ENCODE peak calls at places on chromosomes 2 and 18, in five cellular contexts. O, R, Y, N and L are unnamed samples.

GRCh38 chr2:54773838-54774237 is 50.4 kb downstream of the EML6 start:
- DNase-seq in R (no peak), N (no peak), Y (no peak), O (no peak), L (no peak)

GRCh38 chr18:48020337-48021250 is 90.1 kb upstream of the SMAD2 start:
- DNase-seq in Y (no peak), R (no peak), N (no peak), O (no peak), L (no peak)

GRCh38 chr2:106159867-106160785 is 34.0 kb downstream of the UXS1 start:
- DNase-seq in R (peak; percentile 66), Y (no peak), O (no peak), N (no peak), L (peak; percentile 62)

GRCh38 chr2:19362094-19362649 is 3.7 kb upstream of the OSR1 start:
- DNase-seq in R (peak; percentile 28), N (no peak), O (no peak), Y (no peak), L (no peak)

GRCh38 chr2:15993232-15993610 is 52.9 kb downstream of the MYCN start:
- DNase-seq in Y (no peak), R (no peak), O (no peak), N (no peak), L (no peak)

GRCh38 chr2:124973396-124973795 is 948.3 kb downstream of the CNTNAP5 start:
- DNase-seq in O (no peak), Y (no peak), N (no peak), R (no peak), L (no peak)

GRCh38 chr2:84741182-84741822 is 139.6 kb downstream of the TRABD2A start:
- DNase-seq in R (peak; percentile 33), N (no peak), Y (no peak), O (peak; percentile 39), L (peak; percentile 7)

GRCh38 chr2:46379213-46380037 is 82.2 kb downstream of the EPAS1 start:
- DNase-seq in N (no peak), R (no peak), Y (no peak), O (no peak), L (no peak)

GRCh38 chr2:227292314-227292713 is 32.7 kb upstream of the MFF start:
- DNase-seq in R (no peak), O (no peak), N (no peak), Y (no peak), L (no peak)

GRCh38 chr2:2324565-2325101 is 6.4 kb downstream of the MYT1L start:
- DNase-seq in O (no peak), N (no peak), Y (no peak), R (no peak), L (no peak)

GRCh38 chr18:12074734-12075133 is 18.9 kb upstream of the ANKRD62 start:
- DNase-seq in N (no peak), O (no peak), Y (no peak), R (no peak), L (no peak)

GRCh38 chr2:19048593-19049264 is 309.7 kb downstream of the OSR1 start:
- DNase-seq in Y (no peak), N (no peak), R (no peak), O (peak; percentile 23), L (no peak)

GRCh38 chr2:33268246-33268831 is 208.1 kb upstream of the RASGRP3 start:
- DNase-seq in N (no peak), Y (no peak), O (no peak), R (no peak), L (no peak)

GRCh38 chr2:54859416-54859815 is 136.0 kb downstream of the EML6 start:
- DNase-seq in Y (no peak), R (no peak), N (no peak), O (no peak), L (no peak)

GRCh38 chr2:64679673-64680425 is 26.1 kb upstream of the SERTAD2 start:
- DNase-seq in Y (no peak), O (no peak), N (no peak), R (no peak), L (no peak)

GRCh38 chr2:233807215-233807865 is 29.2 kb downstream of the MROH2A start:
- DNase-seq in Y (no peak), R (no peak), O (no peak), N (peak; percentile 13), L (no peak)

GRCh38 chr2:230076819-230077218 is 8.1 kb upstream of the SLC16A14 start:
- DNase-seq in Y (no peak), O (no peak), R (no peak), N (no peak), L (no peak)

GRCh38 chr18:50441518-50441917 is 66.7 kb downstream of the SKA1 start:
- DNase-seq in Y (no peak), O (no peak), N (no peak), R (no peak), L (no peak)

GRCh38 chr2:143632751-143633374 is 503.6 kb downstream of the ARHGAP15 start:
- DNase-seq in O (no peak), Y (no peak), R (no peak), N (no peak), L (no peak)

GRCh38 chr18:215448-216010 is 52.3 kb downstream of the THOC1 start:
- DNase-seq in R (no peak), Y (no peak), O (no peak), N (no peak), L (no peak)

GRCh38 chr18:48562075-48562474 is 23.2 kb downstream of the CTIF start:
- DNase-seq in N (no peak), R (no peak), Y (no peak), O (no peak), L (no peak)

GRCh38 chr2:9143264-9143815 is 63.3 kb upstream of the ASAP2 start:
- DNase-seq in N (no peak), Y (no peak), O (no peak), R (no peak), L (no peak)

GRCh38 chr2:201900362-201900761 is 94.0 kb downstream of the CDK15 start:
- DNase-seq in Y (no peak), N (no peak), O (no peak), R (no peak), L (no peak)

GRCh38 chr2:36561223-36561944 is 36.6 kb downstream of the FEZ2 start:
- DNase-seq in Y (no peak), N (no peak), O (peak; percentile 53), R (no peak), L (no peak)

GRCh38 chr2:95276244-95276887 is 2.1 kb downstream of the PROM2 start:
- DNase-seq in N (no peak), R (no peak), O (no peak), Y (no peak), L (no peak)
- H3K4me1 ChIP-seq in N (no peaks in the 10 kb centered on the region), R (no peaks in the 10 kb centered on the region), O (peaks cover 27% of the 10 kb centered on the region), Y (peaks cover 17% of the 10 kb centered on the region), L (no peaks in the 10 kb centered on the region)

GRCh38 chr2:30867385-30867784 is 60.1 kb upstream of the CAPN13 start:
- DNase-seq in O (no peak), R (no peak), N (no peak), Y (no peak), L (no peak)

GRCh38 chr2:30862054-30862651 is 54.9 kb upstream of the CAPN13 start:
- DNase-seq in N (peak; percentile 28), O (peak; percentile 49), Y (no peak), R (peak; percentile 49), L (peak; percentile 32)

GRCh38 chr2:30865892-30866681 is 58.8 kb upstream of the CAPN13 start:
- DNase-seq in N (no peak), Y (no peak), R (peak; percentile 76), O (no peak), L (no peak)

GRCh38 chr2:30866974-30867373 is 59.7 kb upstream of the CAPN13 start:
- DNase-seq in O (no peak), Y (no peak), R (peak; percentile 37), N (no peak), L (no peak)

DNA sequence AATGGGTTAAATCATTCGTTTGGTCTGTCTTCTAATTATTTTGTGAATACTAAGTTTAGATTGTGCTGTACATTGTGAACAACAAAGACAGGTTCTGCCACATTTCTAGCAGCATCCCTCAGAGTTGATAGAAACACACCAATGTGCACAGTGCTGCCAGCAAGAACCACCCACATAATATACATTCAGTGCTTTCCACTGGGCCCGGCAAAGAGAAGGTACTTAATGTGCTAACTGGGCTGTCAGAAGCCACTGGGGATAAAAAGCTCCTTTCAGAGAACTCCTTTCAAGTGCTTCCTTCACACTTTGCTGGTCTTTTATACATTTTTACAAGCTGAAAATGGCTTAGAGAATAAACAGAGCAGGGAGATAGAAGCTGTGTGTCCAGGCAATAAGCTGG is 58.0 kb upstream of the CAPN13 start:
- DNase-seq in R (peak; percentile 16), N (no peak), O (no peak), Y (no peak), L (no peak)
- H3K4me1 ChIP-seq in R (peaks cover 31% of the 10 kb centered on the region), N (no peaks in the 10 kb centered on the region), O (no peaks in the 10 kb centered on the region), Y (no peaks in the 10 kb centered on the region), L (no peaks in the 10 kb centered on the region)

DNA sequence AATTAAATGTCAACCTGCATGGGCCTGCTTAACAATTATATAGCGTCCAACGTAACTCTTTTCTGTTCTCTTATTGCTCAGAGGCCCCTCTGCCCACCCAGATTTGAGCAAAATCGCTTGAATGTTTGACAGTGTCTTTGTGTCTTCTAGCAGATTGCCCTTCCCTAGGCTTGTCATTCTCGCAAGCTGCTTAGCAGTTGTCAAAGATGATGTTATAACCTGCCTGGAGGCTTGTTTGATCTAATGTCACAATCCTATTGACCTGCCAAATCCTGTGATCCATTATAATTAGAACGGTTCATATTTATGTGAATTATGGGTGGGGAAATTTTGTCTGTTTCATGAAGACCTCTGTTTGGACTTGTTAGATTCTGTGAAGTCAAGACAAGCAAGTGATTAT is 108.8 kb downstream of the FARSB start:
- DNase-seq in O (no peak), N (no peak), Y (no peak), R (no peak), L (no peak)
- H3K4me1 ChIP-seq in O (peaks cover 18% of the 10 kb centered on the region), N (no peaks in the 10 kb centered on the region), Y (no peaks in the 10 kb centered on the region), R (no peaks in the 10 kb centered on the region), L (no peaks in the 10 kb centered on the region)

GRCh38 chr2:218146056-218146455 is 20.2 kb downstream of the CXCR2 start:
- DNase-seq in N (no peak), O (no peak), R (no peak), Y (no peak), L (no peak)

GRCh38 chr2:218149098-218149497 is 17.7 kb downstream of the CXCR1 start:
- DNase-seq in Y (no peak), N (no peak), R (no peak), O (no peak), L (no peak)

GRCh38 chr2:218149865-218150264 is 16.9 kb downstream of the CXCR1 start:
- DNase-seq in O (no peak), R (no peak), N (no peak), Y (no peak), L (no peak)

GRCh38 chr2:218145124-218145523 is 19.3 kb downstream of the CXCR2 start:
- DNase-seq in R (no peak), O (peak; percentile 13), Y (no peak), N (no peak), L (no peak)
- H3K4me1 ChIP-seq in R (no peaks in the 10 kb centered on the region), O (no peaks in the 10 kb centered on the region), Y (no peaks in the 10 kb centered on the region), N (no peaks in the 10 kb centered on the region), L (no peaks in the 10 kb centered on the region)

DNA sequence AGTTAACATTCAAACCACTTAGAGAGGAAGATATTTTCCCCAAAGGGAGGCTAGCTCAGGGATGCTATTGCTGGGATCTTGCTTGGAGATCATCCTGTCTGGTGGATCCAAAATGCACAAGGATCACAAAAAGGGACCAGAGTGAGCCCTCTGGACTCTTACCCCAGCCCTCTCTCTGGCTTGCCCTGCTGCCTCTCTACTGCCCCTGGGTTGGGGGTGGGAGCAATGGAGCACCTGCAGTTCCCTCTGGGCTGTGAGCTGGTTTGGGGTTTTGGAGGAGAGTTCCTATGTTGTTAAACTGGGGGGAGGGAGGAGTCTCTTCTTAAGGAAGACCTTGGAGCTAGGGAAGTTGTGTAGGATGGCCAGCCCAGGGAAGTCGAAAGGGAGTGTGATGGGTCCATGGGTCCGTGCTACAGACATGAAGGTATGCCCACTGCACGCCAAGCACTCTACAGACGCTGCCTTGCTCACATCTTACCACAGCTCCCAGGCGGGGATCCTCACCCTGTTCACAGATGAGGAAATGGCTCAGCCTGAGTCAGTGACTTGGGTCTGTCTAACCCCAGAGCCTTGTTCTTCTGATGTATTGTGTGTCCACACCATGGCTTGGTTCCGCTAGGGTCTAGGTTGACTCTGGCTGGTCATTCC is 3.8 kb downstream of the LBH start:
- DNase-seq in R (no peak), O (no peak), N (no peak), Y (no peak), L (peak; percentile 43)
- H3K4me1 ChIP-seq in R (peaks cover 43% of the 10 kb centered on the region), O (peaks cover 62% of the 10 kb centered on the region), N (peaks cover 58% of the 10 kb centered on the region), Y (peaks cover 6% of the 10 kb centered on the region), L (peaks cover 76% of the 10 kb centered on the region)